ENCODE peak calls at places on chromosomes 5 and 9, in four cellular contexts. One of them, this sample, is unnamed.

GRCh38 chr9:127074561-127075548 is 47.6 kb downstream of the ANGPTL2 start:
- DNase-seq in SK-N-SH: no peak
- DNase-seq in K562: no peak
- DNase-seq in GM12878: no peak
- DNase-seq in this sample: no peak

GRCh38 chr5:143073761-143074160 is 303.6 kb downstream of the ARHGAP26 start:
- DNase-seq in SK-N-SH: no peak
- DNase-seq in K562: no peak
- DNase-seq in GM12878: no peak
- DNase-seq in this sample: no peak

GRCh38 chr5:148416921-148417320 is 33.2 kb downstream of the FBXO38 start:
- DNase-seq in SK-N-SH: no peak
- DNase-seq in K562: no peak
- DNase-seq in GM12878: no peak
- DNase-seq in this sample: no peak

GRCh38 chr5:100901851-100902341 is 1.2 kb downstream of the ST8SIA4 start:
- DNase-seq in SK-N-SH: no peak
- DNase-seq in K562: no peak
- DNase-seq in GM12878: no peak
- DNase-seq in this sample: no peak

GRCh38 chr9:130707225-130707976 is 13.8 kb downstream of the EXOSC2 start:
- DNase-seq in SK-N-SH: peak
- DNase-seq in K562: no peak
- DNase-seq in GM12878: no peak
- DNase-seq in this sample: peak

GRCh38 chr9:129351642-129352151 is 173.6 kb upstream of the IER5L start:
- DNase-seq in SK-N-SH: peak
- DNase-seq in K562: no peak
- DNase-seq in GM12878: no peak
- DNase-seq in this sample: peak

GRCh38 chr9:127890053-127890452 is 9.3 kb downstream of the ST6GALNAC6 start:
- DNase-seq in SK-N-SH: no peak
- DNase-seq in K562: no peak
- DNase-seq in GM12878: no peak
- DNase-seq in this sample: no peak

GRCh38 chr9:117286245-117286644 is 128.6 kb downstream of the ASTN2 start:
- DNase-seq in SK-N-SH: no peak
- DNase-seq in K562: no peak
- DNase-seq in GM12878: no peak
- DNase-seq in this sample: no peak

GRCh38 chr9:22064957-22065356 is 55.9 kb upstream of the CDKN2B start:
- DNase-seq in SK-N-SH: no peak
- DNase-seq in K562: no peak
- DNase-seq in GM12878: no peak
- DNase-seq in this sample: no peak

GRCh38 chr5:142324377-142324870 is 397 bp downstream of the SPRY4 start:
- DNase-seq in SK-N-SH: peak
- DNase-seq in K562: peak
- DNase-seq in GM12878: no peak
- DNase-seq in this sample: no peak

GRCh38 chr5:174501461-174502069 is 222.8 kb upstream of the MSX2 start:
- DNase-seq in SK-N-SH: no peak
- DNase-seq in K562: no peak
- DNase-seq in GM12878: no peak
- DNase-seq in this sample: no peak

GRCh38 chr5:149473441-149473840 is 77.8 kb downstream of the CSNK1A1 start:
- DNase-seq in SK-N-SH: no peak
- DNase-seq in K562: no peak
- DNase-seq in GM12878: no peak
- DNase-seq in this sample: no peak

GRCh38 chr9:107239474-107239873 is 43.6 kb upstream of the RAD23B start:
- DNase-seq in SK-N-SH: no peak
- DNase-seq in K562: peak
- DNase-seq in GM12878: no peak
- DNase-seq in this sample: no peak

GRCh38 chr5:14016549-14016948 is 72.1 kb upstream of the DNAH5 start:
- DNase-seq in SK-N-SH: no peak
- DNase-seq in K562: no peak
- DNase-seq in GM12878: no peak
- DNase-seq in this sample: no peak

GRCh38 chr5:76838481-76839261 is 11.1 kb upstream of the S100Z start:
- DNase-seq in SK-N-SH: no peak
- DNase-seq in K562: no peak
- DNase-seq in GM12878: no peak
- DNase-seq in this sample: no peak

GRCh38 chr9:126607731-126608130 is 6.0 kb upstream of the LMX1B start:
- DNase-seq in SK-N-SH: peak
- DNase-seq in K562: no peak
- DNase-seq in GM12878: no peak
- DNase-seq in this sample: no peak

GRCh38 chr9:131676431-131676972 is 63.4 kb downstream of the RAPGEF1 start:
- DNase-seq in SK-N-SH: no peak
- DNase-seq in K562: no peak
- DNase-seq in GM12878: peak
- DNase-seq in this sample: no peak

GRCh38 chr5:143355710-143356109 is 47.8 kb downstream of the NR3C1 start:
- DNase-seq in SK-N-SH: peak
- DNase-seq in K562: peak
- DNase-seq in GM12878: no peak
- DNase-seq in this sample: no peak

GRCh38 chr5:11777096-11777495 is 127.2 kb downstream of the CTNND2 start:
- DNase-seq in SK-N-SH: no peak
- DNase-seq in K562: no peak
- DNase-seq in GM12878: no peak
- DNase-seq in this sample: no peak

GRCh38 chr5:141839015-141839513 is 39.1 kb downstream of the PCDH1 start:
- DNase-seq in SK-N-SH: no peak
- DNase-seq in K562: no peak
- DNase-seq in GM12878: no peak
- DNase-seq in this sample: peak

GRCh38 chr9:27572566-27572917 is 739 bp downstream of the C9orf72 start:
- DNase-seq in SK-N-SH: peak
- DNase-seq in K562: peak
- DNase-seq in GM12878: no peak
- DNase-seq in this sample: no peak

GRCh38 chr9:128026255-128027165 is 40.6 kb downstream of the NAIF1 start:
- DNase-seq in SK-N-SH: peak
- DNase-seq in K562: no peak
- DNase-seq in GM12878: peak
- DNase-seq in this sample: no peak

GRCh38 chr5:123095694-123096120 is 6.7 kb downstream of the PRDM6 start:
- DNase-seq in SK-N-SH: no peak
- DNase-seq in K562: no peak
- DNase-seq in GM12878: no peak
- DNase-seq in this sample: no peak

GRCh38 chr5:123093279-123094226 is 4.5 kb downstream of the PRDM6 start:
- DNase-seq in SK-N-SH: peak
- DNase-seq in K562: no peak
- DNase-seq in GM12878: no peak
- DNase-seq in this sample: peak

GRCh38 chr5:123094919-123095693 is 6.1 kb downstream of the PRDM6 start:
- DNase-seq in SK-N-SH: peak
- DNase-seq in K562: no peak
- DNase-seq in GM12878: no peak
- DNase-seq in this sample: peak

GRCh38 chr5:123092696-123093095 is 3.7 kb downstream of the PRDM6 start:
- DNase-seq in SK-N-SH: no peak
- DNase-seq in K562: no peak
- DNase-seq in GM12878: no peak
- DNase-seq in this sample: no peak

GRCh38 chr5:123094227-123094918 is 5.3 kb downstream of the PRDM6 start:
- DNase-seq in SK-N-SH: peak
- DNase-seq in K562: no peak
- DNase-seq in GM12878: no peak
- DNase-seq in this sample: no peak
- TF ChIP-seq USF1 in SK-N-SH: no peak
- TF ChIP-seq USF1 in K562: no peak
- TF ChIP-seq USF1 in GM12878: no peak
- TF ChIP-seq USF1 in this sample: no peak

GRCh38 chr5:28903643-28904042 is 1865.3 kb upstream of the CDH9 start:
- DNase-seq in SK-N-SH: no peak
- DNase-seq in K562: no peak
- DNase-seq in GM12878: no peak
- DNase-seq in this sample: no peak
- TF ChIP-seq USF1 in SK-N-SH: no peak
- TF ChIP-seq USF1 in K562: no peak
- TF ChIP-seq USF1 in GM12878: no peak
- TF ChIP-seq USF1 in this sample: no peak

DNA sequence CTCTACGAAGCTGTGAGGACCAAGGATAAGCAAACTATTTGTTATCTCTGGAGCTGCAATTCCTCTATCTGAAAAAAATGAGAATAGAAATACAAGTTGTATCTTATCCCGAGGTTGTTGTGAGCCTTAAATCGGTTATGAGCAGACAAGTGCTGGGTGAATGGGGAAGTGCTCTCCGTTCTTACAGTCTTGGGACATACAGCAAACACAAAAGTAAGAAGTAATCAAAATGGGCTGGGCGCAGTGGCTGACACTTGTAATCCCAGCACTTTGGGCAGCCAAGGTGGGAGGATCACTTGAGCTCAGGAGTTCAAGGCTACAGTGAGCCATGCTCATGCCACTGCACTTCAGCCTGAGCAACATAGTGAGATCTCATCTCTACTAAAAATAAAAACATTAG is 31.7 kb downstream of the ITK start:
- DNase-seq in SK-N-SH: no peak
- DNase-seq in K562: no peak
- DNase-seq in GM12878: no peak
- DNase-seq in this sample: no peak
- TF ChIP-seq USF1 in SK-N-SH: no peak
- TF ChIP-seq USF1 in K562: no peak
- TF ChIP-seq USF1 in GM12878: no peak
- TF ChIP-seq USF1 in this sample: no peak

DNA sequence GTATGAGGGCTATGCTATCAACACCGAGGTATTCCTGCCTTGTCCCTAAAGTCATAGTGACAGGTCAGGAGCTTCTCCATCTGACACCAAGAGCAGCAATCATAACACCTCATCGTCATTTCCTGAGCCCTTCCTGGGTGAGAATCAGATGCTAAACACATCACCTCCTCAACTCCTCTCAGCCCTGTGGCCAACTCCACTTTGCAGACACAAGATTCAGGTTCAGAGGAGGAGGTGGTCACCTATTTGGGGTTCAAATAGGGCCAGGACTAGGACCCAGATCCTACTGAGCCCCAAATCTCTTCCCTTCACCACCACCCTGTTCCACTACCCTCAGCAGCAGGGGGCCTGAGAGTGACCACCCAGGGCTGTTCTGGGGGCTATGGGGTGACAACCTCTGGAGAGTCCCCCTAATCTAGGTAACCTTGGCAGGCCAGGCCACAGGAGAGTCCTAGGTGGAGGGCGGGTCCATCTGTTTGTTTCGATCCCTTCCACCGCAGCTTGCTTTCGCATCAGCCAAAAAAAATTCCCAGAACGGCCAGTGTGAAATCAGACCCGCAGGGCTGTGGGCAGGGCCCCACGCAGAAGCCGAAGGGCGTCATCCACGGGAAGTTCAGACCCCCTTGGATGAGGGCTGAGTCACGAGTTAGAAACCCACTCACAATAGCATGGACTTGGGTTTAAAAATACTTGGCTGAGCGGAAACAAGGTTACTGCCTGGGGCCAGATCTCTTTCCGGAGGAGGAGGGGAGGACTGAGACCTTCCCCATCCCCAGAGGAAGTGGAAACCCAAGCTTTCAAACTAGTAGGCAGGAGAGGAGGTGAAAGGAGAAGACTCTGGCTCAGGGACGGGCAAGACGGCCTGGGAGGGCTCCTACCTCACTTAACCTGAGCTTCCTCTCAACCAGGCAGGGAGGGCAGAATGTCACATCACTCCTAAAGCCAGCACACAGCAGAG is 8.7 kb downstream of the STK10 start:
- DNase-seq in SK-N-SH: no peak
- DNase-seq in K562: no peak
- DNase-seq in GM12878: peak
- DNase-seq in this sample: no peak
- TF ChIP-seq USF1 in SK-N-SH: no peak
- TF ChIP-seq USF1 in K562: no peak
- TF ChIP-seq USF1 in GM12878: no peak
- TF ChIP-seq USF1 in this sample: no peak

GRCh38 chr9:136756134-136756438 is 2.0 kb downstream of the LCN8 start:
- DNase-seq in SK-N-SH: no peak
- DNase-seq in K562: no peak
- DNase-seq in GM12878: no peak
- DNase-seq in this sample: no peak

GRCh38 chr9:136759001-136759400 is 958 bp upstream of the LCN8 start:
- DNase-seq in SK-N-SH: no peak
- DNase-seq in K562: no peak
- DNase-seq in GM12878: no peak
- DNase-seq in this sample: no peak

GRCh38 chr9:136757328-136757727 is 715 bp downstream of the LCN8 start:
- DNase-seq in SK-N-SH: no peak
- DNase-seq in K562: no peak
- DNase-seq in GM12878: no peak
- DNase-seq in this sample: no peak

GRCh38 chr9:136756836-136757235 is 1.2 kb downstream of the LCN8 start:
- DNase-seq in SK-N-SH: no peak
- DNase-seq in K562: no peak
- DNase-seq in GM12878: no peak
- DNase-seq in this sample: no peak

GRCh38 chr9:136757751-136758140 is 297 bp downstream of the LCN8 start:
- DNase-seq in SK-N-SH: no peak
- DNase-seq in K562: no peak
- DNase-seq in GM12878: no peak
- DNase-seq in this sample: no peak
- TF ChIP-seq USF1 in SK-N-SH: no peak
- TF ChIP-seq USF1 in K562: no peak
- TF ChIP-seq USF1 in GM12878: no peak
- TF ChIP-seq USF1 in this sample: no peak

DNA sequence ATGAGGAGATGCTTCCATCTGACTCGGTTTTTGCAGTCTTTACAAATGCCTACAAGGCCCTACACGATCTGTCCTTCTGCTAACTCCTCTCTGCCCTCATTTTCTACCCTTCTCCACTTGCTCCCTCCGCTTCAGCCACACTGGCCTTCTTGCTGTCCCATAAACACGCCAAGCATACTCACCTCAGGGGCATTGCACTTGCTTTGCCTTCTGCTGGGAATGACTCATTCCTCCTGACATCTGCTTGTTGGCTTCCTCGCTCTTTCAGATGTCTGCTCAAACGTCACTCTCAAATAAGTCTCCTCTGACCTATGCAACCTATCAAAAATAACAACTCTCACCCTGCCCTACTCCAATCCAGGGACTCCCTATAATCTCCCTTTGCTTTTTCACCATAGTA is 28.2 kb downstream of the CDC25C start:
- DNase-seq in SK-N-SH: no peak
- DNase-seq in K562: no peak
- DNase-seq in GM12878: no peak
- DNase-seq in this sample: no peak
- TF ChIP-seq USF1 in SK-N-SH: no peak
- TF ChIP-seq USF1 in K562: no peak
- TF ChIP-seq USF1 in GM12878: no peak
- TF ChIP-seq USF1 in this sample: no peak

DNA sequence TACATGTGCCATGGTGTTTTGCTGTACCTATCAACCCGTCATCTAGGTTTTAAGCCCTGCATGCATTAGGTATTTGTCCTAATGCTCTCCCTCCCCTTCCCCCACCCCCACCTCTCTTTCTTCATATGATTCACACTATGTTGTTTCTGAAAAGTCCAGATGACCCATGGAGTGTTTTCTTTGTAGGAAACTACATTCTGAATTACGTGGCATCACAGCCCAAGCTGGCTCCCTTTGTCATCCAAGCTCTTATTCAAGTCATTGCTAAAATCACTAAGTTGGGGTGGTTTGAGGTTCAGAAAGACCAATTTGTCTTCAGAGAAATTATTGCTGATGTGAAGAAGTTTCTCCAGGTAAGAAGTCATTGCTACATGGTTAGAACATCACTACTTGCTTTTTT is 30.4 kb downstream of the RANBP17 start:
- DNase-seq in SK-N-SH: no peak
- DNase-seq in K562: no peak
- DNase-seq in GM12878: no peak
- DNase-seq in this sample: no peak
- TF ChIP-seq USF1 in SK-N-SH: no peak
- TF ChIP-seq USF1 in K562: no peak
- TF ChIP-seq USF1 in GM12878: no peak
- TF ChIP-seq USF1 in this sample: no peak